ENCODE peak calls at places on chromosomes 16 and 17, in nine cellular contexts. One of them, this sample, is unnamed. For H3K27me3, the result is how much of the 10 kb centered on the place peaks cover.

GRCh38 chr16:49471038-49471727 is 97.6 kb downstream of the C16orf78 start:
- DNase-seq in keratinocyte: no peak
- DNase-seq in SK-N-SH: no peak
- DNase-seq in AG04450: no peak
- DNase-seq in uterus: no peak
- DNase-seq in HL-60: no peak
- DNase-seq in upper lobe of left lung: no peak
- DNase-seq in heart right ventricle: no peak
- DNase-seq in heart left ventricle: no peak
- DNase-seq in this sample: no peak

GRCh38 chr16:88049020-88049419 is 97.8 kb downstream of the BANP start:
- DNase-seq in upper lobe of left lung: no peak
- DNase-seq in heart left ventricle: peak
- DNase-seq in SK-N-SH: no peak
- DNase-seq in uterus: no peak
- DNase-seq in heart right ventricle: no peak
- DNase-seq in keratinocyte: no peak
- DNase-seq in AG04450: no peak
- DNase-seq in HL-60: no peak
- DNase-seq in this sample: no peak

GRCh38 chr16:83609178-83609577 is 198.6 kb upstream of the HSBP1 start:
- DNase-seq in heart left ventricle: no peak
- DNase-seq in heart right ventricle: no peak
- DNase-seq in uterus: no peak
- DNase-seq in AG04450: no peak
- DNase-seq in upper lobe of left lung: no peak
- DNase-seq in SK-N-SH: no peak
- DNase-seq in HL-60: no peak
- DNase-seq in keratinocyte: no peak
- DNase-seq in this sample: no peak

GRCh38 chr17:73749906-73750305 is 105.7 kb upstream of the SDK2 start:
- DNase-seq in heart right ventricle: no peak
- DNase-seq in uterus: no peak
- DNase-seq in keratinocyte: no peak
- DNase-seq in upper lobe of left lung: no peak
- DNase-seq in heart left ventricle: peak
- DNase-seq in AG04450: no peak
- DNase-seq in HL-60: no peak
- DNase-seq in SK-N-SH: no peak
- DNase-seq in this sample: no peak

GRCh38 chr16:4411684-4412083 is 4.7 kb downstream of the CORO7 start:
- DNase-seq in keratinocyte: no peak
- DNase-seq in upper lobe of left lung: no peak
- DNase-seq in heart right ventricle: peak
- DNase-seq in heart left ventricle: peak
- DNase-seq in SK-N-SH: peak
- DNase-seq in uterus: peak
- DNase-seq in AG04450: no peak
- DNase-seq in HL-60: no peak
- DNase-seq in this sample: no peak

GRCh38 chr16:11218324-11218962 is 37.6 kb downstream of the SOCS1 start:
- DNase-seq in HL-60: no peak
- DNase-seq in keratinocyte: no peak
- DNase-seq in heart left ventricle: no peak
- DNase-seq in heart right ventricle: no peak
- DNase-seq in upper lobe of left lung: no peak
- DNase-seq in SK-N-SH: no peak
- DNase-seq in AG04450: no peak
- DNase-seq in uterus: no peak
- DNase-seq in this sample: no peak

GRCh38 chr17:40317880-40318834 is 9.2 kb downstream of the RARA start:
- DNase-seq in keratinocyte: peak
- DNase-seq in SK-N-SH: peak
- DNase-seq in uterus: peak
- DNase-seq in AG04450: peak
- DNase-seq in upper lobe of left lung: peak
- DNase-seq in heart right ventricle: peak
- DNase-seq in heart left ventricle: peak
- DNase-seq in HL-60: peak
- DNase-seq in this sample: peak

GRCh38 chr16:19001788-19002187 is 18.1 kb downstream of the TMC7 start:
- DNase-seq in heart left ventricle: no peak
- DNase-seq in HL-60: no peak
- DNase-seq in keratinocyte: no peak
- DNase-seq in heart right ventricle: no peak
- DNase-seq in upper lobe of left lung: no peak
- DNase-seq in SK-N-SH: no peak
- DNase-seq in uterus: peak
- DNase-seq in AG04450: no peak
- DNase-seq in this sample: no peak

GRCh38 chr17:43988301-43988700 is 16.1 kb upstream of the NAGS start:
- DNase-seq in heart right ventricle: no peak
- DNase-seq in SK-N-SH: no peak
- DNase-seq in upper lobe of left lung: no peak
- DNase-seq in keratinocyte: no peak
- DNase-seq in heart left ventricle: no peak
- DNase-seq in uterus: no peak
- DNase-seq in AG04450: no peak
- DNase-seq in HL-60: no peak
- DNase-seq in this sample: no peak

GRCh38 chr17:76251478-76252039 is 11.3 kb upstream of the RNF157 start:
- DNase-seq in heart left ventricle: no peak
- DNase-seq in keratinocyte: no peak
- DNase-seq in AG04450: no peak
- DNase-seq in upper lobe of left lung: no peak
- DNase-seq in uterus: no peak
- DNase-seq in heart right ventricle: no peak
- DNase-seq in SK-N-SH: no peak
- DNase-seq in HL-60: no peak
- DNase-seq in this sample: no peak

GRCh38 chr16:49492896-49493620 is 119.5 kb downstream of the C16orf78 start:
- DNase-seq in heart left ventricle: no peak
- DNase-seq in upper lobe of left lung: no peak
- DNase-seq in heart right ventricle: no peak
- DNase-seq in SK-N-SH: peak
- DNase-seq in uterus: peak
- DNase-seq in HL-60: no peak
- DNase-seq in AG04450: no peak
- DNase-seq in keratinocyte: no peak
- DNase-seq in this sample: no peak

GRCh38 chr17:2190014-2190413 is 113.6 kb downstream of the SMG6 start:
- DNase-seq in HL-60: no peak
- DNase-seq in upper lobe of left lung: no peak
- DNase-seq in uterus: peak
- DNase-seq in keratinocyte: no peak
- DNase-seq in AG04450: no peak
- DNase-seq in heart right ventricle: no peak
- DNase-seq in heart left ventricle: peak
- DNase-seq in SK-N-SH: no peak
- DNase-seq in this sample: no peak

GRCh38 chr17:57443781-57444180 is 187.5 kb downstream of the MSI2 start:
- DNase-seq in AG04450: no peak
- DNase-seq in keratinocyte: no peak
- DNase-seq in uterus: no peak
- DNase-seq in upper lobe of left lung: no peak
- DNase-seq in SK-N-SH: no peak
- DNase-seq in HL-60: no peak
- DNase-seq in heart right ventricle: no peak
- DNase-seq in heart left ventricle: no peak
- DNase-seq in this sample: no peak

GRCh38 chr16:67163164-67163902 is 1.2 kb upstream of the HSF4 start:
- DNase-seq in keratinocyte: no peak
- DNase-seq in heart right ventricle: no peak
- DNase-seq in HL-60: no peak
- DNase-seq in heart left ventricle: peak
- DNase-seq in upper lobe of left lung: no peak
- DNase-seq in AG04450: no peak
- DNase-seq in SK-N-SH: peak
- DNase-seq in uterus: no peak
- DNase-seq in this sample: peak

GRCh38 chr16:67163903-67164558 is 514 bp upstream of the HSF4 start:
- DNase-seq in heart right ventricle: no peak
- DNase-seq in upper lobe of left lung: no peak
- DNase-seq in uterus: no peak
- DNase-seq in heart left ventricle: no peak
- DNase-seq in HL-60: no peak
- DNase-seq in AG04450: no peak
- DNase-seq in SK-N-SH: peak
- DNase-seq in keratinocyte: no peak
- DNase-seq in this sample: no peak

GRCh38 chr16:67158637-67159600 is 790 bp downstream of the TRADD start:
- DNase-seq in AG04450: no peak
- DNase-seq in uterus: no peak
- DNase-seq in heart left ventricle: peak
- DNase-seq in heart right ventricle: no peak
- DNase-seq in keratinocyte: no peak
- DNase-seq in HL-60: no peak
- DNase-seq in upper lobe of left lung: peak
- DNase-seq in SK-N-SH: peak
- DNase-seq in this sample: peak

GRCh38 chr16:67162439-67163163 is 1.9 kb upstream of the HSF4 start:
- DNase-seq in heart left ventricle: peak
- DNase-seq in uterus: no peak
- DNase-seq in AG04450: no peak
- DNase-seq in keratinocyte: no peak
- DNase-seq in HL-60: no peak
- DNase-seq in upper lobe of left lung: no peak
- DNase-seq in heart right ventricle: no peak
- DNase-seq in SK-N-SH: no peak
- DNase-seq in this sample: no peak

GRCh38 chr16:67161595-67162058 is 1.9 kb downstream of the FBXL8 start:
- DNase-seq in heart left ventricle: peak
- DNase-seq in heart right ventricle: no peak
- DNase-seq in SK-N-SH: no peak
- DNase-seq in HL-60: no peak
- DNase-seq in AG04450: no peak
- DNase-seq in keratinocyte: no peak
- DNase-seq in uterus: no peak
- DNase-seq in upper lobe of left lung: no peak
- DNase-seq in this sample: no peak
- H3K27me3 ChIP-seq in heart left ventricle: under half
- H3K27me3 ChIP-seq in heart right ventricle: under half
- H3K27me3 ChIP-seq in SK-N-SH: under half
- H3K27me3 ChIP-seq in HL-60: under half
- H3K27me3 ChIP-seq in AG04450: under half
- H3K27me3 ChIP-seq in keratinocyte: under half
- H3K27me3 ChIP-seq in uterus: under half
- H3K27me3 ChIP-seq in upper lobe of left lung: under half
- H3K27me3 ChIP-seq in this sample: under half

DNA sequence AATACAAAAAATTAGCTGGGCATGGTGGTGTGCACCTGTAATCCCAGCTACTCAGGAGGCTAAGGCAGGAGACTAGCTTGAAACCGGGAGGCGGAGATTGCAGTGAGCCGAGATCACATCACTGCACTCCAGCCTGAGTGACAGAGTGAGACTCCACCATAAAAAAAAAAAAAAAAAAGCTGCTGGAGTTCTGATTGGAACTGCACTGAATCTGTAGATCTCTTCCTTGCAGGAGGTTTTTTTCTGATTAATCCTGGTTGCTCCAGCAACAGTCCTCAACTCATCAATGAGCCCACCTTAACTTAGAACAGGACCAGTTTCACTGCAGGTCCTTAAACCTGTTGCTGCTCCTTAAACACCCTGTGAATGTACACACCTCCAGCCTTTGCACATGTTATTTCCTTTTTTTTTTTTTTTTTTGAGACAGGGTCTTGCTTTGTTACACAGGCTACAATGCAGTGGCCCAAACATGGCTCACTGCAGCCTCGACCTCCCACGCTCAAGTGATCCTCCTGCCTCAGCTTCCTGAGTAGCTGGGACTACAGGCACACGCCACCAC is 1.6 kb upstream of the ODAD4 start:
- DNase-seq in heart left ventricle: no peak
- DNase-seq in AG04450: no peak
- DNase-seq in keratinocyte: no peak
- DNase-seq in uterus: no peak
- DNase-seq in HL-60: no peak
- DNase-seq in heart right ventricle: no peak
- DNase-seq in SK-N-SH: no peak
- DNase-seq in upper lobe of left lung: no peak
- DNase-seq in this sample: no peak
- H3K4me3 ChIP-seq in heart left ventricle: no peak
- H3K4me3 ChIP-seq in AG04450: no peak
- H3K4me3 ChIP-seq in keratinocyte: no peak
- H3K4me3 ChIP-seq in uterus: no peak
- H3K4me3 ChIP-seq in HL-60: no peak
- H3K4me3 ChIP-seq in heart right ventricle: no peak
- H3K4me3 ChIP-seq in SK-N-SH: no peak
- H3K4me3 ChIP-seq in upper lobe of left lung: no peak
- H3K4me3 ChIP-seq in this sample: peak

GRCh38 chr17:39306028-39306427 is 80.3 kb upstream of the STAC2 start:
- DNase-seq in HL-60: no peak
- DNase-seq in heart right ventricle: no peak
- DNase-seq in SK-N-SH: no peak
- DNase-seq in keratinocyte: no peak
- DNase-seq in uterus: no peak
- DNase-seq in heart left ventricle: no peak
- DNase-seq in upper lobe of left lung: no peak
- DNase-seq in AG04450: no peak
- DNase-seq in this sample: peak
- TF ChIP-seq CTCF in HL-60: no peak
- TF ChIP-seq CTCF in heart right ventricle: no peak
- TF ChIP-seq CTCF in SK-N-SH: no peak
- TF ChIP-seq CTCF in keratinocyte: no peak
- TF ChIP-seq CTCF in uterus: no peak
- TF ChIP-seq CTCF in heart left ventricle: no peak
- TF ChIP-seq CTCF in upper lobe of left lung: no peak
- TF ChIP-seq CTCF in AG04450: no peak
- TF ChIP-seq CTCF in this sample: no peak

GRCh38 chr17:49002331-49002730 is 5.1 kb downstream of the IGF2BP1 start:
- DNase-seq in keratinocyte: no peak
- DNase-seq in AG04450: no peak
- DNase-seq in uterus: no peak
- DNase-seq in HL-60: no peak
- DNase-seq in heart left ventricle: no peak
- DNase-seq in heart right ventricle: no peak
- DNase-seq in SK-N-SH: no peak
- DNase-seq in upper lobe of left lung: no peak
- DNase-seq in this sample: no peak

GRCh38 chr17:49000943-49001342 is 3.8 kb downstream of the IGF2BP1 start:
- DNase-seq in HL-60: peak
- DNase-seq in AG04450: no peak
- DNase-seq in keratinocyte: no peak
- DNase-seq in SK-N-SH: no peak
- DNase-seq in heart right ventricle: no peak
- DNase-seq in uterus: no peak
- DNase-seq in heart left ventricle: no peak
- DNase-seq in upper lobe of left lung: no peak
- DNase-seq in this sample: no peak

GRCh38 chr17:49003557-49004511 is 6.6 kb downstream of the IGF2BP1 start:
- DNase-seq in uterus: no peak
- DNase-seq in AG04450: no peak
- DNase-seq in heart right ventricle: no peak
- DNase-seq in keratinocyte: no peak
- DNase-seq in upper lobe of left lung: no peak
- DNase-seq in SK-N-SH: no peak
- DNase-seq in heart left ventricle: no peak
- DNase-seq in HL-60: no peak
- DNase-seq in this sample: no peak

GRCh38 chr17:49001671-49002070 is 4.5 kb downstream of the IGF2BP1 start:
- DNase-seq in AG04450: no peak
- DNase-seq in SK-N-SH: no peak
- DNase-seq in keratinocyte: no peak
- DNase-seq in heart left ventricle: no peak
- DNase-seq in uterus: no peak
- DNase-seq in upper lobe of left lung: no peak
- DNase-seq in HL-60: no peak
- DNase-seq in heart right ventricle: no peak
- DNase-seq in this sample: no peak

GRCh38 chr17:49002766-49003165 is 5.6 kb downstream of the IGF2BP1 start:
- DNase-seq in heart left ventricle: no peak
- DNase-seq in HL-60: no peak
- DNase-seq in heart right ventricle: no peak
- DNase-seq in uterus: no peak
- DNase-seq in SK-N-SH: no peak
- DNase-seq in AG04450: no peak
- DNase-seq in upper lobe of left lung: no peak
- DNase-seq in keratinocyte: no peak
- DNase-seq in this sample: no peak
- H3K27me3 ChIP-seq in heart left ventricle: half or more
- H3K27me3 ChIP-seq in HL-60: under half
- H3K27me3 ChIP-seq in heart right ventricle: half or more
- H3K27me3 ChIP-seq in uterus: under half
- H3K27me3 ChIP-seq in SK-N-SH: half or more
- H3K27me3 ChIP-seq in AG04450: under half
- H3K27me3 ChIP-seq in upper lobe of left lung: under half
- H3K27me3 ChIP-seq in keratinocyte: half or more
- H3K27me3 ChIP-seq in this sample: under half

This sample was measured in GM06990.